ENCODE peak calls at places on chromosome 16, in five cellular contexts. Y is cerebellar nuclear complex, X is H9, U is cardiac fibroblast, Q is fibroblast of lung. O is an unnamed sample.

GRCh38 chr16:66367968-66368891 is 1.7 kb downstream of the CDH5 start:
- DNase-seq in Y (no peak), U (peak), Q (no peak), X (peak), O (no peak)

GRCh38 chr16:80280557-80280956 is 260.2 kb upstream of the DYNLRB2 start:
- DNase-seq in Q (no peak), Y (no peak), X (no peak), U (no peak), O (no peak)

GRCh38 chr16:79066621-79067020 is 533.9 kb downstream of the MAF start:
- DNase-seq in Q (no peak), Y (no peak), X (no peak), U (no peak), O (peak)

GRCh38 chr16:11058820-11059219 is 114.5 kb downstream of the CLEC16A start:
- DNase-seq in Y (no peak), X (no peak), U (no peak), Q (no peak), O (no peak)

GRCh38 chr16:66166451-66166850 is 200.0 kb upstream of the CDH5 start:
- DNase-seq in Y (no peak), Q (peak), X (no peak), U (no peak), O (no peak)

GRCh38 chr16:31513126-31513525 is 4.9 kb upstream of the RUSF1 start:
- DNase-seq in Y (no peak), Q (peak), X (no peak), U (peak), O (no peak)

GRCh38 chr16:53282975-53283946 is 151.0 kb upstream of the RBL2 start:
- DNase-seq in U (peak), X (no peak), Y (no peak), Q (peak), O (peak)

GRCh38 chr16:63617990-63618763 is 1503.7 kb downstream of the CDH11 start:
- DNase-seq in Q (peak), Y (no peak), X (peak), U (peak), O (peak)

GRCh38 chr16:67115649-67116048 is 5.9 kb downstream of the PHAF1 start:
- DNase-seq in U (peak), Y (no peak), X (no peak), Q (peak), O (no peak)

GRCh38 chr16:57801856-57802634 is at the start of gene KIFC3:
- DNase-seq in X (peak), U (peak), Q (peak), Y (no peak), O (peak)

GRCh38 chr16:67545665-67546024 is 16.7 kb upstream of the CTCF start:
- DNase-seq in X (no peak), Q (no peak), U (no peak), Y (no peak), O (no peak)

GRCh38 chr16:21598676-21599157 is 660 bp upstream of the METTL9 start:
- DNase-seq in X (no peak), Y (no peak), U (no peak), Q (no peak), O (peak)

O was measured in NCI-H69.